ENCODE peak calls at places on chromosomes 12 and 14, in four cellular contexts. X is thyroid gland, M is KBM-7, F is heart left ventricle. U is an unnamed sample.

GRCh38 chr14:49583629-49584028 is 2.6 kb downstream of the RPS29 start:
- DNase-seq in X (no peak), M (no peak), F (no peak), U (no peak)

GRCh38 chr12:6460751-6461371 is 9.0 kb downstream of the TAPBPL start:
- DNase-seq in X (no peak), M (no peak), F (no peak), U (no peak)

GRCh38 chr12:1518763-1519516 is 75.4 kb downstream of the FBXL14 start:
- DNase-seq in X (peak), M (no peak), F (no peak), U (peak)

GRCh38 chr12:52879394-52880351 is 25.2 kb downstream of the KRT8 start:
- DNase-seq in X (peak), M (peak), F (peak), U (peak)

GRCh38 chr14:34355584-34356266 is 106.3 kb downstream of the SPTSSA start:
- DNase-seq in X (no peak), M (no peak), F (peak), U (peak)

GRCh38 chr14:24237463-24237955 is 4.8 kb downstream of the GMPR2 start:
- DNase-seq in X (no peak), M (no peak), F (no peak), U (no peak)

GRCh38 chr14:33596211-33597080 is 354.4 kb downstream of the EGLN3 start:
- DNase-seq in X (no peak), M (no peak), F (no peak), U (no peak)

GRCh38 chr12:32366704-32367103 is 32.7 kb upstream of the FGD4 start:
- DNase-seq in X (no peak), M (no peak), F (no peak), U (peak)